ENCODE peak calls at places on chromosome 4, in nine cellular contexts. X is glutamatergic neuron, G is thoracic aorta, U is thyroid gland, R is type B pancreatic cell, H is cardiac fibroblast, V is suprapubic skin, T is mucosa of descending colon, M is epithelial cell of esophagus. O is an unnamed sample.

GRCh38 chr4:152356428-152357034 is 179.4 kb downstream of the FBXW7 start:
- DNase-seq in T (no peak), H (peak), M (peak), G (no peak), U (no peak), R (no peak), V (no peak), X (no peak), O (no peak)

GRCh38 chr4:70511365-70511764 is 7.0 kb upstream of the AMTN start:
- DNase-seq in M (peak), T (no peak), G (no peak), X (no peak), U (no peak), V (no peak), H (no peak), R (no peak), O (no peak)

GRCh38 chr4:5887361-5888221 is 5.3 kb downstream of the CRMP1 start:
- DNase-seq in X (peak), V (no peak), R (no peak), H (no peak), T (no peak), G (no peak), M (no peak), U (no peak), O (no peak)

GRCh38 chr4:165711912-165712311 is 161.1 kb upstream of the TLL1 start:
- DNase-seq in X (no peak), V (no peak), M (no peak), H (no peak), T (no peak), U (no peak), R (no peak), G (no peak), O (no peak)

GRCh38 chr4:128776794-128777216 is 32.7 kb upstream of the JADE1 start:
- DNase-seq in X (no peak), M (peak), V (no peak), H (peak), R (no peak), G (peak), U (peak), T (no peak), O (no peak)

GRCh38 chr4:89101256-89102161 is 9.8 kb upstream of the TIGD2 start:
- DNase-seq in U (no peak), R (no peak), H (no peak), M (peak), T (no peak), V (no peak), G (no peak), X (no peak), O (peak)

GRCh38 chr4:85744950-85745349 is 270.0 kb downstream of the ARHGAP24 start:
- DNase-seq in R (no peak), V (no peak), M (peak), U (no peak), X (no peak), G (no peak), T (no peak), H (peak), O (no peak)

GRCh38 chr4:13546855-13547562 is 2.7 kb upstream of the NKX3-2 start:
- DNase-seq in H (no peak), M (peak), R (no peak), T (no peak), V (no peak), X (peak), U (no peak), G (no peak), O (peak)

GRCh38 chr4:23819041-23819511 is 70.8 kb downstream of the PPARGC1A start:
- DNase-seq in H (peak), U (peak), X (no peak), G (no peak), M (no peak), T (no peak), R (no peak), V (no peak), O (no peak)

GRCh38 chr4:114563536-114564315 is 34.9 kb upstream of the UGT8 start:
- DNase-seq in M (no peak), T (no peak), X (no peak), R (no peak), H (no peak), G (no peak), V (no peak), U (no peak), O (no peak)

GRCh38 chr4:64824591-64824990 is 415.3 kb upstream of the TECRL start:
- DNase-seq in M (no peak), R (no peak), U (no peak), H (no peak), V (no peak), X (no peak), G (no peak), T (no peak), O (no peak)

GRCh38 chr4:173252024-173252935 is 81.9 kb downstream of the HMGB2 start:
- DNase-seq in V (no peak), T (no peak), R (no peak), X (peak), U (no peak), G (peak), H (peak), M (peak), O (peak)

GRCh38 chr4:8221476-8221875 is 22.4 kb downstream of the SH3TC1 start:
- DNase-seq in R (no peak), U (no peak), X (no peak), T (no peak), V (no peak), G (no peak), H (peak), M (no peak), O (no peak)

GRCh38 chr4:42676066-42676951 is 19.4 kb upstream of the ATP8A1 start:
- DNase-seq in T (no peak), H (no peak), M (no peak), X (no peak), V (no peak), R (no peak), G (no peak), U (no peak), O (no peak)

GRCh38 chr4:15717647-15718416 is 15.0 kb downstream of the BST1 start:
- DNase-seq in V (no peak), R (no peak), H (no peak), X (no peak), U (no peak), M (no peak), T (no peak), G (no peak), O (no peak)

GRCh38 chr4:94577136-94577535 is 125.4 kb downstream of the PDLIM5 start:
- DNase-seq in M (no peak), V (no peak), R (no peak), X (peak), T (no peak), H (peak), G (peak), U (peak), O (no peak)

GRCh38 chr4:7157140-7157488 is 35.2 kb upstream of the SORCS2 start:
- DNase-seq in X (no peak), M (no peak), T (no peak), U (no peak), V (no peak), H (no peak), R (no peak), G (no peak), O (no peak)
- TF ChIP-seq CTCF in X (no peak), M (no peak), T (no peak), U (no peak), V (no peak), H (no peak), R (no peak), G (no peak), O (no peak)

DNA sequence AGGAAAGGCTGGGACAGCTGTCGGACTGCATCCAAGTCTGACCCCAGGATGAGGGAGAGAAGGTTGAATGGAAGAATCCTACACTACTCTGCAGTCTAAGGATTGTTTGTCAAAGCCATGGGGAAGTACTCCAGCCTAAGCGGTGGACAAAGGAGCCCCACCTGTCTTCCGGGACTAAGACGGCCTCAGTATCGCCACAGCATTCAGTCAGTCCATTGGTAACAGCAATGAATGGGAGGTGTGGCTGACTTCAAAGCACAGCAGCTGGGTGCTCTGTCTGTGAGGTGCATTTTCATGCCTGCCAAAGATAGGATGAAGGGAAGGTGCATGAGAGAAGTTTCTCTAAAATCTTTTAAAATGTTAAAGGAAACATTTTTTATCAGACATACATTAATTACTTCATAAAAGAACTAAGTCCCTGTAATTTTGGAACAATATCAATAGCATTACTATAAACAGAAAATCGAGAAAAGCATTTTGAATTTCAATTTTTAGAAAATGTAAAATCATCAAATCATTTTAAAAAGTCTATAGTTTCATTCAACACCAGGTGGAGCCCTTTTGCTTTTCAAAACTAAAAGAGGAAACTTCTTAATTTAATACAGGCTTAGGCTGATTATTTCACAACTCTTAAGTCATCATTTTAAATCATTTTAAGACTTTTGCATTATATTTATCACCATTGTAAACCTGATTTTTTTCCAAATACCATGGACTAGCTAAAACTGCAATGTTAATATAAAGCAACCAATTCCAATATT is 27.6 kb upstream of the INTU start:
- DNase-seq in V (no peak), G (no peak), R (no peak), X (no peak), M (peak), H (peak), T (no peak), U (no peak), O (no peak)
- TF ChIP-seq CTCF in V (no peak), G (peak), R (peak), X (peak), M (peak), H (peak), T (no peak), U (no peak), O (peak)

GRCh38 chr4:99120501-99120900 is 23.6 kb downstream of the ADH4 start:
- DNase-seq in T (no peak), G (no peak), U (no peak), X (no peak), R (no peak), M (peak), V (no peak), H (no peak), O (no peak)

DNA sequence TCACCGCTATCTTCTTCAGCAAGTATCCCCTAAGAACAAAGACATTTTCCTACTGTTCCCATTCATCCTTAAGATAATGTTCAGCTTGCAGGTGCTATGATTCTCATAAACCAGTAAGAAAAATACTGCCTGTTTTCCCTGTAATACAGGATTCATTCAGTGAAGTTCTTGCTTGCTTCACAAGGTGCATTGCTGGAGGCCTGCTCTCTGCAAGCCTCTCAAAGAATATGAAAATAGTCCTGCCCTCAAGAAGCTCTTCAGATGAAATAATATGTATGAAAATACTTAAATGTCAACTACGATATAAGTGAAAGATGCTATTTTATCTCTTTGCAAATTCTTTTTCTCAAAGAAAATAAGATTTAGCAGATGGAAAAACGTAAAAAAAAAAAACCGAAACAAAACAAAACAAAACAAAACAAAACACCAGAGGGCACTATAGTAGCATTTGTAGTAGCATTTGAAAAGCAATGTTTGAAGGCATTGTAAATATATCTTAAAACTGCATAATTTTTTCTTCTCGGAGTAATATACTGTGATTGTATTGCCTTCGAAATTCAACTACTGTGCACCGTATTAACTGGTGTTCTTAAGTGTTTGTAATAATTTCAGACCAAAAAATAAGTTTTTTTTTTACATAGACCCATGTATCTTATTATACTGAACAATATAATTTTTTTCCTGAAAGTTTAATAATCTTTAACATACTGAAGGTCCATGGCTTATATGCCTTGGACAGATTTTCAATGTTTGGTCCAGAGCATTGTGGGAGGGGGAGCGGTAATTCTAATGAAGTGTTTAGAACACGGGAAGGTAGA is 26.0 kb downstream of the ADH4 start:
- DNase-seq in X (no peak), U (no peak), T (no peak), R (no peak), H (peak), G (no peak), V (no peak), M (peak), O (peak)
- TF ChIP-seq CTCF in X (no peak), U (no peak), T (no peak), R (peak), H (peak), G (peak), V (no peak), M (no peak), O (no peak)

GRCh38 chr4:108337923-108338322 is 169.2 kb upstream of the LEF1 start:
- DNase-seq in X (no peak), V (no peak), M (no peak), H (peak), T (no peak), G (no peak), R (no peak), U (no peak), O (no peak)

GRCh38 chr4:108345862-108346530 is 177.3 kb upstream of the LEF1 start:
- DNase-seq in H (no peak), G (no peak), T (no peak), V (no peak), M (peak), X (no peak), R (no peak), U (no peak), O (no peak)

DNA sequence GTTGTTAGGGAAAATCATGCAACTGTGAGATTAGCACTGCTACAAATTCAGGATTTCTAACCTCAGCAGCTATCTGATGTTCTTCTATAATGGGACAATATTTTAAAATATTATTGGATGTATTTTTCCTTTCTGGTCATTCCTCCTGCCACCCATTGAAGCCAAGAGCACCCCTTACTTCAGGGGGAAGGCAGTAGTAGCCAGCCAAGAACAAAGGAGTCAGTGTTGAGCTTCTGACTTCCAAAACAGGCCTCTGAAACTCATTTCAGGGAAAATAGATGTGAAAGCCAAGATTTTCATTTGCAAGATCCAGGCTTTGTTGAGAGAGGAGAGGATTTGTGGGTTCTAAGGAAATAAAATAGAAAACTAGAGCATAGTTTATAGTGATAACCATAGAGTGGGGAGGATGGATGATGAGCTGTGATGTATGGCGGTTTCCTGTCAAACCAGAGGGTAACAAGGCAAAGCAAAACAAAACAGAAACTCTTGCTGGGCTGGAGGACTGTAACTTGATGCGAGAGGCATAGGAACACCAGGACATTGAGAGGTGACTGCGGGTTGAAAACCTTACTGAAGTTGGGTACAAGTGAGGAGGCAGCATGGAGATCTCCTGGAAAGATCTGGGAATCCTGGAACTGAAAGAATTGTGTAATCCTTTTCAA is 173.7 kb upstream of the LEF1 start:
- DNase-seq in X (no peak), T (no peak), U (no peak), M (no peak), V (no peak), R (no peak), H (no peak), G (no peak), O (no peak)
- TF ChIP-seq CTCF in X (no peak), T (no peak), U (no peak), M (no peak), V (no peak), R (no peak), H (no peak), G (no peak), O (no peak)

GRCh38 chr4:100933628-100934027 is 413.7 kb downstream of the PPP3CA start:
- DNase-seq in X (no peak), H (peak), R (no peak), G (no peak), V (no peak), M (peak), T (no peak), U (no peak), O (no peak)

GRCh38 chr4:100936676-100937390 is 410.5 kb downstream of the PPP3CA start:
- DNase-seq in T (no peak), G (no peak), R (no peak), U (no peak), X (no peak), H (peak), M (no peak), V (no peak), O (no peak)

GRCh38 chr4:100938698-100939097 is 408.6 kb downstream of the PPP3CA start:
- DNase-seq in R (no peak), V (no peak), T (no peak), U (no peak), H (no peak), X (peak), G (no peak), M (no peak), O (no peak)

GRCh38 chr4:100929753-100930152 is 411.9 kb upstream of the EMCN start:
- DNase-seq in T (no peak), H (no peak), V (no peak), U (no peak), X (peak), M (no peak), R (no peak), G (no peak), O (no peak)

GRCh38 chr4:100935090-100935489 is 412.2 kb downstream of the PPP3CA start:
- DNase-seq in U (no peak), H (peak), G (no peak), V (no peak), M (peak), R (no peak), T (no peak), X (no peak), O (no peak)
- TF ChIP-seq CTCF in U (no peak), H (peak), G (no peak), V (peak), M (peak), R (peak), T (no peak), X (no peak), O (no peak)

GRCh38 chr4:40056722-40057539 is at the start of gene N4BP2:
- DNase-seq in U (peak), T (peak), R (peak), M (peak), G (peak), X (peak), V (peak), H (peak), O (peak)
- TF ChIP-seq CTCF in U (peak), T (peak), R (peak), M (peak), G (peak), X (peak), V (peak), H (peak), O (peak)

GRCh38 chr4:73248416-73248815 is 10.2 kb downstream of the ANKRD17 start:
- DNase-seq in T (no peak), G (no peak), H (no peak), X (no peak), V (no peak), R (no peak), M (no peak), U (no peak), O (no peak)

GRCh38 chr4:73252001-73252400 is 6.6 kb downstream of the ANKRD17 start:
- DNase-seq in U (no peak), H (no peak), R (no peak), V (no peak), T (no peak), G (no peak), M (no peak), X (no peak), O (no peak)

GRCh38 chr4:73248821-73249220 is 9.8 kb downstream of the ANKRD17 start:
- DNase-seq in G (no peak), T (no peak), R (no peak), V (no peak), U (no peak), X (no peak), H (no peak), M (no peak), O (no peak)

GRCh38 chr4:73250642-73251041 is 8.0 kb downstream of the ANKRD17 start:
- DNase-seq in R (no peak), G (no peak), V (no peak), X (no peak), M (no peak), H (no peak), T (no peak), U (no peak), O (no peak)

DNA sequence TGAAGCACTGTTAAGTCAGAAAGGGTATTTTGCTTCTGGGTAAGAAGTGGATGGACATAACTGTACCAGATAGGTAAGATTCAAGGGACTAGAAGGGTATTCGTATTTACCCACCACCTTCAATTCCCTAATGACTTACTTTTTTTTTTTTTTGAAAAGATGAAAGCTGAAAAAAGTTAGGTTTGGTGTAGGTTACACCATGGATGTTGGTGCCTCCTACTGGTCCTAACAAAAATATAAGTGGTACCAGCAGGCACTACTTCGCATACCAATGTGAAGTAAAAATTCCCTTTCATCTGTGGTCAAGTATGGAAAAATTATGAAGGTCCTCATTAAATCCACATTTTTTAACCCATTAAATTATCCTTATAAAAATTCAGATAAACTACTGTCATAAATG is 7.2 kb downstream of the ANKRD17 start:
- DNase-seq in G (no peak), T (no peak), M (no peak), H (no peak), R (no peak), U (no peak), X (no peak), V (no peak), O (no peak)
- TF ChIP-seq CTCF in G (no peak), T (no peak), M (no peak), H (peak), R (no peak), U (no peak), X (peak), V (no peak), O (no peak)

O was measured in GM10248.